ENCODE peak calls at places on chromosomes 12 and 14, in nine cellular contexts. One of them, this sample, is unnamed.

GRCh38 chr12:97650242-97650641 is 187.6 kb downstream of the RMST start:
- DNase-seq in CD8-positive, alpha-beta T cell: no peak
- DNase-seq in brain microvascular endothelial cell: no peak
- DNase-seq in pancreas: no peak
- DNase-seq in ovary: no peak
- DNase-seq in astrocyte of the spinal cord: peak; percentile 35
- DNase-seq in mesothelial cell of epicardium: no peak
- DNase-seq in kidney: no peak
- DNase-seq in BJ: no peak
- DNase-seq in this sample: no peak

GRCh38 chr12:116408489-116409217 is 131.2 kb upstream of the MED13L start:
- DNase-seq in CD8-positive, alpha-beta T cell: no peak
- DNase-seq in brain microvascular endothelial cell: no peak
- DNase-seq in pancreas: no peak
- DNase-seq in ovary: no peak
- DNase-seq in astrocyte of the spinal cord: no peak
- DNase-seq in mesothelial cell of epicardium: no peak
- DNase-seq in kidney: no peak
- DNase-seq in BJ: no peak
- DNase-seq in this sample: no peak

GRCh38 chr12:46516933-46517578 is 144.5 kb upstream of the SLC38A2 start:
- DNase-seq in CD8-positive, alpha-beta T cell: no peak
- DNase-seq in brain microvascular endothelial cell: no peak
- DNase-seq in pancreas: no peak
- DNase-seq in ovary: no peak
- DNase-seq in astrocyte of the spinal cord: no peak
- DNase-seq in mesothelial cell of epicardium: no peak
- DNase-seq in kidney: no peak
- DNase-seq in BJ: no peak
- DNase-seq in this sample: no peak

GRCh38 chr12:67966560-67966959 is 22.7 kb upstream of the IFNG-AS1 start:
- DNase-seq in CD8-positive, alpha-beta T cell: no peak
- DNase-seq in brain microvascular endothelial cell: no peak
- DNase-seq in pancreas: no peak
- DNase-seq in ovary: no peak
- DNase-seq in astrocyte of the spinal cord: no peak
- DNase-seq in mesothelial cell of epicardium: no peak
- DNase-seq in kidney: no peak
- DNase-seq in BJ: no peak
- DNase-seq in this sample: no peak

GRCh38 chr12:124550123-124551089 is 17.0 kb downstream of the NCOR2 start:
- DNase-seq in CD8-positive, alpha-beta T cell: no peak
- DNase-seq in brain microvascular endothelial cell: no peak
- DNase-seq in pancreas: no peak
- DNase-seq in ovary: peak; percentile 42
- DNase-seq in astrocyte of the spinal cord: peak; percentile 40
- DNase-seq in mesothelial cell of epicardium: no peak
- DNase-seq in kidney: peak; percentile 78
- DNase-seq in BJ: no peak
- DNase-seq in this sample: no peak

GRCh38 chr14:91870001-91870400 is 2.7 kb upstream of the TC2N start:
- DNase-seq in CD8-positive, alpha-beta T cell: peak; percentile 61
- DNase-seq in brain microvascular endothelial cell: no peak
- DNase-seq in pancreas: no peak
- DNase-seq in ovary: no peak
- DNase-seq in astrocyte of the spinal cord: no peak
- DNase-seq in mesothelial cell of epicardium: no peak
- DNase-seq in kidney: no peak
- DNase-seq in BJ: no peak
- DNase-seq in this sample: no peak

GRCh38 chr12:125185740-125186470 is 120.7 kb downstream of the AACS start:
- DNase-seq in CD8-positive, alpha-beta T cell: no peak
- DNase-seq in brain microvascular endothelial cell: peak; percentile 18
- DNase-seq in pancreas: peak; percentile 66
- DNase-seq in ovary: peak; percentile 53
- DNase-seq in astrocyte of the spinal cord: peak; percentile 68
- DNase-seq in mesothelial cell of epicardium: peak; percentile 45
- DNase-seq in kidney: peak; percentile 91
- DNase-seq in BJ: no peak
- DNase-seq in this sample: peak; percentile 39

GRCh38 chr14:75648066-75648838 is 12.4 kb downstream of the ERG28 start:
- DNase-seq in CD8-positive, alpha-beta T cell: no peak
- DNase-seq in brain microvascular endothelial cell: peak; percentile 98
- DNase-seq in pancreas: peak; percentile 82
- DNase-seq in ovary: peak; percentile 64
- DNase-seq in astrocyte of the spinal cord: peak; percentile 99
- DNase-seq in mesothelial cell of epicardium: no peak
- DNase-seq in kidney: peak; percentile 81
- DNase-seq in BJ: peak; percentile 65
- DNase-seq in this sample: peak; percentile 64

GRCh38 chr12:2804390-2805145 is 7.9 kb upstream of the ITFG2 start:
- DNase-seq in CD8-positive, alpha-beta T cell: no peak
- DNase-seq in brain microvascular endothelial cell: peak; percentile 82
- DNase-seq in pancreas: no peak
- DNase-seq in ovary: peak; percentile 82
- DNase-seq in astrocyte of the spinal cord: peak; percentile 74
- DNase-seq in mesothelial cell of epicardium: no peak
- DNase-seq in kidney: peak; percentile 92
- DNase-seq in BJ: no peak
- DNase-seq in this sample: no peak

GRCh38 chr14:101535232-101535631 is 26.1 kb upstream of the DIO3 start:
- DNase-seq in CD8-positive, alpha-beta T cell: no peak
- DNase-seq in brain microvascular endothelial cell: no peak
- DNase-seq in pancreas: no peak
- DNase-seq in ovary: no peak
- DNase-seq in astrocyte of the spinal cord: no peak
- DNase-seq in mesothelial cell of epicardium: no peak
- DNase-seq in kidney: no peak
- DNase-seq in BJ: no peak
- DNase-seq in this sample: no peak

GRCh38 chr12:53986686-53987180 is 1.8 kb downstream of the HOXC10 start:
- DNase-seq in CD8-positive, alpha-beta T cell: no peak
- DNase-seq in brain microvascular endothelial cell: no peak
- DNase-seq in pancreas: no peak
- DNase-seq in ovary: no peak
- DNase-seq in astrocyte of the spinal cord: no peak
- DNase-seq in mesothelial cell of epicardium: no peak
- DNase-seq in kidney: no peak
- DNase-seq in BJ: no peak
- DNase-seq in this sample: no peak

GRCh38 chr12:53985900-53986685 is 1.1 kb downstream of the HOXC10 start:
- DNase-seq in CD8-positive, alpha-beta T cell: no peak
- DNase-seq in brain microvascular endothelial cell: no peak
- DNase-seq in pancreas: no peak
- DNase-seq in ovary: no peak
- DNase-seq in astrocyte of the spinal cord: no peak
- DNase-seq in mesothelial cell of epicardium: no peak
- DNase-seq in kidney: peak; percentile 85
- DNase-seq in BJ: no peak
- DNase-seq in this sample: no peak

GRCh38 chr12:53984901-53985357 is at the start of gene HOXC10:
- DNase-seq in CD8-positive, alpha-beta T cell: peak; percentile 48
- DNase-seq in brain microvascular endothelial cell: peak; percentile 15
- DNase-seq in pancreas: peak; percentile 80
- DNase-seq in ovary: peak; percentile 94
- DNase-seq in astrocyte of the spinal cord: peak; percentile 83
- DNase-seq in mesothelial cell of epicardium: peak; percentile 89
- DNase-seq in kidney: peak; percentile 99
- DNase-seq in BJ: no peak
- DNase-seq in this sample: peak; percentile 11

GRCh38 chr12:53983580-53984572 is 1.1 kb upstream of the HOXC10 start:
- DNase-seq in CD8-positive, alpha-beta T cell: no peak
- DNase-seq in brain microvascular endothelial cell: no peak
- DNase-seq in pancreas: no peak
- DNase-seq in ovary: no peak
- DNase-seq in astrocyte of the spinal cord: no peak
- DNase-seq in mesothelial cell of epicardium: no peak
- DNase-seq in kidney: no peak
- DNase-seq in BJ: no peak
- DNase-seq in this sample: no peak

DNA sequence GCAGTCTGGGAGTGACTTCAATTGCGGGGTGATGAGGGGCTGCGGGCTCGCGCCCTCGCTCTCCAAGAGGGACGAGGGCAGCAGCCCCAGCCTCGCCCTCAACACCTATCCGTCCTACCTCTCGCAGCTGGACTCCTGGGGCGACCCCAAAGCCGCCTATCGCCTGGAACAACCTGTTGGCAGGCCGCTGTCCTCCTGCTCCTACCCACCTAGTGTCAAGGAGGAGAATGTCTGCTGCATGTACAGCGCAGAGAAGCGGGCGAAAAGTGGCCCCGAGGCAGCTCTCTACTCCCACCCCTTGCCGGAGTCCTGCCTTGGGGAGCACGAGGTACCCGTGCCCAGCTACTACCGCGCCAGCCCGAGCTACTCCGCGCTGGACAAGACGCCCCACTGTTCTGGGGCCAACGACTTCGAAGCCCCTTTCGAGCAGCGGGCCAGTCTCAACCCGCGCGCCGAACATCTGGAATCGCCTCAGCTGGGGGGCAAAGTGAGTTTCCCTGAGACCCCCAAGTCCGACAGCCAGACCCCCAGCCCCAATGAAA is 483 bp downstream of the HOXC10 start:
- DNase-seq in CD8-positive, alpha-beta T cell: no peak
- DNase-seq in brain microvascular endothelial cell: no peak
- DNase-seq in pancreas: no peak
- DNase-seq in ovary: no peak
- DNase-seq in astrocyte of the spinal cord: no peak
- DNase-seq in mesothelial cell of epicardium: no peak
- DNase-seq in kidney: no peak
- DNase-seq in BJ: no peak
- DNase-seq in this sample: no peak
- TF ChIP-seq CTCF in CD8-positive, alpha-beta T cell: no peak
- TF ChIP-seq CTCF in brain microvascular endothelial cell: no peak
- TF ChIP-seq CTCF in pancreas: no peak
- TF ChIP-seq CTCF in ovary: no peak
- TF ChIP-seq CTCF in astrocyte of the spinal cord: peak; percentile 2
- TF ChIP-seq CTCF in mesothelial cell of epicardium: no peak
- TF ChIP-seq CTCF in kidney: no peak
- TF ChIP-seq CTCF in BJ: no peak
- TF ChIP-seq CTCF in this sample: no peak

DNA sequence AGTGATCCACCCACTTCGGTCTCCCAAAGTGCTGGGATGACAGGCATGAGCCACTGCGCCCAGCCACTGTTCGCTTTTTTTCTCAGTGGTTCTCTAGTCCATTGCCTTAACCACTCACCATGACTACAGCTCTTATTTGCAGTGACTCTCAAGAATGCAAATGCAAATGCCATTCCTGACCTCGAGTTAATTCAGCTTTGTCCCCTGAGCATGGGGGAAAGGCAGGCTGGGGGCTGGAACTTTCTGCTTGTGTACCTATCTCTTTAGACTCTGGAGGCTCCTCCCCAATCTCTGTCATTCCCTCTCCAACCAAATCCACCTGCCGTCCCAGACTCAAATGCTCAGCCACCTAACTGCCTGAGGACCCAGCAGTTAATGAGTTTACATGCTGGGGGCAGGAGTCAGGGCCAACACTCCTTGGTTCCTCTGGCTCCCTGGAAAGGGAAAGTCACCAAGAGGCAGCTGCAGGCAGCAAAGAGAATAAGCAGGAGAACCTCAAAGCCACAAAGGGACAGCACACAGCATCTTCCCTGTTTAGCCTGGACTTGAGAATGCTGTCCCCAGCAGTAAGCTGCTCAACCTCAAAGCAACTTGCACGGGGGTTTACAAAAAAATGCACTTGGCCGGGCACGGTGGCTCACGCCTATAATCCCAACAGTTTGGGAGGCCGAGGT is 5.3 kb upstream of the HNF1A start:
- DNase-seq in CD8-positive, alpha-beta T cell: no peak
- DNase-seq in brain microvascular endothelial cell: no peak
- DNase-seq in pancreas: no peak
- DNase-seq in ovary: no peak
- DNase-seq in astrocyte of the spinal cord: no peak
- DNase-seq in mesothelial cell of epicardium: no peak
- DNase-seq in kidney: peak; percentile 88
- DNase-seq in BJ: no peak
- DNase-seq in this sample: no peak
- TF ChIP-seq CTCF in CD8-positive, alpha-beta T cell: no peak
- TF ChIP-seq CTCF in brain microvascular endothelial cell: no peak
- TF ChIP-seq CTCF in pancreas: no peak
- TF ChIP-seq CTCF in ovary: no peak
- TF ChIP-seq CTCF in astrocyte of the spinal cord: no peak
- TF ChIP-seq CTCF in mesothelial cell of epicardium: no peak
- TF ChIP-seq CTCF in kidney: no peak
- TF ChIP-seq CTCF in BJ: no peak
- TF ChIP-seq CTCF in this sample: no peak

DNA sequence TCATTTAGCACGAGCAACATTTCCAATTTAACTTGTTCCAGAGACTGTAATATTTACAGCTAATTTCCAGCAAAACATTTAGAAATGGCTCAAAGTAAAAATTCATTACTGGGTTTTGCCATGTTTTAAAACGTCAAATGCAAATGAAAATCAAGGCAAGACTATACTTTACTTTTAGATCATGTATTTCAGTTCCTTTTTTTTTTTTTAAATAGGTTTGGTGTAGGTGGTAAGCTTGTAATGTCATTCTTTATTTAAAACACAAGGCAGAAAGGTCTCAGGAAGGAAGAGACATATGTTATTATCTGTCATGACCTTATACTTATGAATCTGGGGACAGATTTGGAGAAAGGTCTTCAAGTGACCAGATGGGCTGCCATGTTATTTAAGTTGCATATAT is 54.1 kb downstream of the GRIP1 start:
- DNase-seq in CD8-positive, alpha-beta T cell: no peak
- DNase-seq in brain microvascular endothelial cell: no peak
- DNase-seq in pancreas: no peak
- DNase-seq in ovary: no peak
- DNase-seq in astrocyte of the spinal cord: no peak
- DNase-seq in mesothelial cell of epicardium: no peak
- DNase-seq in kidney: no peak
- DNase-seq in BJ: no peak
- DNase-seq in this sample: no peak
- TF ChIP-seq CTCF in CD8-positive, alpha-beta T cell: no peak
- TF ChIP-seq CTCF in brain microvascular endothelial cell: no peak
- TF ChIP-seq CTCF in pancreas: no peak
- TF ChIP-seq CTCF in ovary: no peak
- TF ChIP-seq CTCF in astrocyte of the spinal cord: no peak
- TF ChIP-seq CTCF in mesothelial cell of epicardium: no peak
- TF ChIP-seq CTCF in kidney: no peak
- TF ChIP-seq CTCF in BJ: no peak
- TF ChIP-seq CTCF in this sample: no peak

DNA sequence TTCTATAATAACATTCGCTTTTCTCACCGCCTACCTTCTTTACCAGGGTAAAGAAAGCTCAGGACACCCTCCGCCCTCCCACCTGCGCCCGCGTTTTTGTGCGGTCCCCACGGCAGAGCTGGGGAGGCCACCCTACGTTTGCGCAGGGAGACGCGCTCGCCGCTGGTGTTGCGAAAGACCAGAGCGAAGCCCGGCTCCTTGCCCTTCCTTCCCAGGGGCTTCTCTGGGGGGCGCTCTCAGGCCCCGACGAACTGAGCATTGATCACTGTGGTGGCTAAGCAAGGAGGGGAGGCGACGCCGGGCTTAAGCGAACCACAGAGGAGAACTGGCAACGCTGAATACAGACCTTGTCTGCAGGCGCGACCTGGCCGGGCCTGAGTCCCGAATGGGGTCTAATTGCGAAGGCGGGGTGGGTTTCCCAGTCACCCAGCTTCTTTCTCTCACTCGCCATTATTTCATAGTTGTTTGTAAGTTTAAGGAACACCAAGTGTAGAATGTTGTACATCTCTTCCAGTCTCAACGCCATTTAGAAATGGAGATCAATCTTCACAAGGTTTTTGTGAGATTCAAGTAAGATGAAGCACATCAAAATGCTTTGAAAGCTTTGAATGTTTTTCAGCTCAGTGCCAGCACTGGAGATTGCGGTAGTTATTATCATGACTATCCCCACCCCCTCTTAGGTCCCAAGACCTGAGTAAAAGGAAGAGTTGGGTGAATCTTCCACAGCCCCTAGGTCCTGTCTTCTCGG is 1.7 kb upstream of the NKX2-1 start:
- DNase-seq in CD8-positive, alpha-beta T cell: no peak
- DNase-seq in brain microvascular endothelial cell: no peak
- DNase-seq in pancreas: no peak
- DNase-seq in ovary: no peak
- DNase-seq in astrocyte of the spinal cord: no peak
- DNase-seq in mesothelial cell of epicardium: no peak
- DNase-seq in kidney: peak; percentile 62
- DNase-seq in BJ: no peak
- DNase-seq in this sample: no peak
- TF ChIP-seq CTCF in CD8-positive, alpha-beta T cell: no peak
- TF ChIP-seq CTCF in brain microvascular endothelial cell: no peak
- TF ChIP-seq CTCF in pancreas: no peak
- TF ChIP-seq CTCF in ovary: no peak
- TF ChIP-seq CTCF in astrocyte of the spinal cord: no peak
- TF ChIP-seq CTCF in mesothelial cell of epicardium: no peak
- TF ChIP-seq CTCF in kidney: no peak
- TF ChIP-seq CTCF in BJ: no peak
- TF ChIP-seq CTCF in this sample: no peak

This sample was measured in AG09319.